ENCODE peak calls at places on chromosome 17, in seven cellular contexts. P is endothelial cell of umbilical vein, B is body of pancreas, Y is heart right ventricle, M is ovary, Q is right lobe of liver, C is lower lobe of right lung. H is an unnamed sample. For H3K36me3, the result is how much of the 10 kb centered on the place peaks cover.

GRCh38 chr17:50953831-50954601 is 87.9 kb upstream of the TOB1 start:
- DNase-seq in Q (no peak), B (peak), C (peak), Y (peak), M (no peak), P (peak), H (peak)

GRCh38 chr17:2102931-2103398 is 48.1 kb downstream of the HIC1 start:
- DNase-seq in P (no peak), Q (no peak), B (no peak), M (no peak), Y (no peak), C (no peak), H (no peak)

GRCh38 chr17:80959330-80960036 is 32.2 kb upstream of the CHMP6 start:
- DNase-seq in M (peak), C (peak), B (peak), Q (peak), P (no peak), Y (peak), H (peak)

GRCh38 chr17:30208214-30208613 is 27.3 kb downstream of the SLC6A4 start:
- DNase-seq in B (no peak), P (no peak), M (no peak), Y (no peak), C (no peak), Q (no peak), H (no peak)

GRCh38 chr17:80584171-80584905 is 39.7 kb downstream of the RPTOR start:
- DNase-seq in Y (no peak), P (no peak), Q (no peak), M (no peak), B (no peak), C (no peak), H (no peak)

GRCh38 chr17:69492410-69493071 is 78.0 kb downstream of the MAP2K6 start:
- DNase-seq in Y (no peak), C (no peak), M (no peak), P (no peak), Q (no peak), B (no peak), H (peak)

GRCh38 chr17:49951362-49952080 is 17.5 kb upstream of the DLX4 start:
- DNase-seq in M (peak), B (no peak), C (no peak), Q (no peak), P (peak), Y (no peak), H (peak)

GRCh38 chr17:6755281-6755680 is 565 bp upstream of the XAF1 start:
- DNase-seq in Q (no peak), C (no peak), M (peak), B (peak), P (no peak), Y (peak), H (no peak)

GRCh38 chr17:82876602-82877391 is 37.0 kb upstream of the ZNF750 start:
- DNase-seq in M (peak), P (peak), Y (peak), Q (peak), B (peak), C (peak), H (peak)

GRCh38 chr17:54899721-54900456 is 763 bp upstream of the TOM1L1 start:
- DNase-seq in B (peak), Y (no peak), P (no peak), M (no peak), C (no peak), Q (no peak), H (peak)

GRCh38 chr17:79160980-79161621 is 86.5 kb downstream of the ENGASE start:
- DNase-seq in Q (no peak), Y (no peak), B (no peak), P (peak), C (no peak), M (no peak), H (no peak)

GRCh38 chr17:16406742-16407674 is 8.4 kb upstream of the TRPV2 start:
- DNase-seq in Q (peak), Y (peak), B (no peak), M (peak), C (peak), P (no peak), H (peak)

GRCh38 chr17:40107266-40107980 is 7.0 kb upstream of the NR1D1 start:
- DNase-seq in Q (peak), C (no peak), P (no peak), M (peak), B (peak), Y (no peak), H (peak)

GRCh38 chr17:27513849-27514248 is 57.6 kb downstream of the KSR1 start:
- DNase-seq in M (no peak), B (no peak), Y (no peak), Q (no peak), P (no peak), C (no peak), H (no peak)

GRCh38 chr17:6981426-6981825 is 14.4 kb upstream of the ALOX12 start:
- DNase-seq in M (no peak), C (no peak), P (no peak), Q (no peak), B (no peak), Y (no peak), H (no peak)

GRCh38 chr17:79364695-79365094 is 246.2 kb downstream of the RBFOX3 start:
- DNase-seq in C (no peak), Y (no peak), P (no peak), B (no peak), M (no peak), Q (no peak), H (no peak)

DNA sequence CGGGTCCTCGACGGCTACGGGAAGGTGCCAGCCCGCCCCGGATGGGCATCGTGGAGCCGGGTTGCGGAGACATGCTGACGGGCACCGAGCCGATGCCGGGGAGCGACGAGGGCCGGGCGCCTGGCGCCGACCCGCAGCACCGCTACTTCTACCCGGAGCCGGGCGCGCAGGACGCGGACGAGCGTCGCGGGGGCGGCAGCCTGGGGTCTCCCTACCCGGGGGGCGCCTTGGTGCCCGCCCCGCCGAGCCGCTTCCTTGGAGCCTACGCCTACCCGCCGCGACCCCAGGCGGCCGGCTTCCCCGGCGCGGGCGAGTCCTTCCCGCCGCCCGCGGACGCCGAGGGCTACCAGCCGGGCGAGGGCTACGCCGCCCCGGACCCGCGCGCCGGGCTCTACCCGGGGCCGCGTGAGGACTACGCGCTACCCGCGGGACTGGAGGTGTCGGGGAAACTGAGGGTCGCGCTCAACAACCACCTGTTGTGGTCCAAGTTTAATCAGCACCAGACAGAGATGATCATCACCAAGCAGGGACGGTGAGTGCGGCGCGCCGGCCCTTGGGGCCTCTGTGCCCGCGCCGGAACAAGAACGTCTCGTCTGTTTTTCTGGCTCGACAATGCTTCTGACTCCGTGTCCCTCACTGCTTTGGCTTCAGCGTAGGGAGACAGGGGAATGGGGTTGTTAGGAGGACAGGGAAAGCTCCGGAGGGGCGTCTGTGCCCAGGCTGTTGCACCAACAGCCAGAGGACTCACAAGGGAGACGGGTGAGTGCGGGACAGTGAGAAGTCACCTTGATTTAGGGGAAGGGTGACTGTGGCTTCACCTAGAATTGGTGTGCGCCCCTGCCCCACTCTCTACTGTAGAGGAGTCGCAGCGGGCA is 615 bp downstream of the TBX21 start:
- DNase-seq in Y (no peak), Q (no peak), C (no peak), P (no peak), B (no peak), M (peak), H (peak)
- H3K4me3 ChIP-seq in Y (peak), Q (peak), C (peak), P (peak), B (no peak), M (peak), H (peak)

GRCh38 chr17:35809855-35810461 is 674 bp downstream of the TAF15 start:
- DNase-seq in M (no peak), Y (no peak), B (no peak), P (peak), C (no peak), Q (no peak), H (no peak)

GRCh38 chr17:35808240-35808961 is 883 bp upstream of the TAF15 start:
- DNase-seq in M (no peak), P (no peak), C (no peak), Q (no peak), B (no peak), Y (no peak), H (no peak)

GRCh38 chr17:35808962-35809854 is at the start of gene TAF15:
- DNase-seq in Y (peak), C (peak), M (peak), P (peak), B (peak), Q (peak), H (peak)

GRCh38 chr17:35812456-35812855 is 3.2 kb downstream of the TAF15 start:
- DNase-seq in M (no peak), Q (no peak), Y (no peak), C (no peak), B (no peak), P (no peak), H (no peak)

DNA sequence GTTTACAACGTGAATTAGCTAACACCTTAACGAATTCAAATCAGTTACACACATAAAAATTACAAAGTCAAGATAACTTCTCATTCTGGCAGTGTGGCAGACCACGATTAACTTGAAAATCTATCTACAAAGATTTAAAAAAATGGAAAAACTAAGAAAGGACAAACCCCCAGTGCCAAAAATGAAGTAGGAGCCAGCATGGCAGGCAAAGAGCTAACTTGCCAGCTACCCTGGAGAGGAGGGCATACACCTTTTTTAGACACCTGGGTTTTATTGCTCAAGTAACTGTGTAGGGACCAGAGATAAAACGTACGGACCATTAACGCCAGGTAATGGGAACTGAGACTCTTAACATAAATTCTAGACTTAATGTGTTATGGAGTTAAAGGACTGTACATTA is 2.5 kb downstream of the TAF15 start:
- DNase-seq in Y (no peak), M (no peak), B (no peak), Q (no peak), C (no peak), P (no peak), H (no peak)
- H3K36me3 ChIP-seq in Y (under half), M (under half), B (under half), Q (under half), C (under half), P (under half), H (under half)

DNA sequence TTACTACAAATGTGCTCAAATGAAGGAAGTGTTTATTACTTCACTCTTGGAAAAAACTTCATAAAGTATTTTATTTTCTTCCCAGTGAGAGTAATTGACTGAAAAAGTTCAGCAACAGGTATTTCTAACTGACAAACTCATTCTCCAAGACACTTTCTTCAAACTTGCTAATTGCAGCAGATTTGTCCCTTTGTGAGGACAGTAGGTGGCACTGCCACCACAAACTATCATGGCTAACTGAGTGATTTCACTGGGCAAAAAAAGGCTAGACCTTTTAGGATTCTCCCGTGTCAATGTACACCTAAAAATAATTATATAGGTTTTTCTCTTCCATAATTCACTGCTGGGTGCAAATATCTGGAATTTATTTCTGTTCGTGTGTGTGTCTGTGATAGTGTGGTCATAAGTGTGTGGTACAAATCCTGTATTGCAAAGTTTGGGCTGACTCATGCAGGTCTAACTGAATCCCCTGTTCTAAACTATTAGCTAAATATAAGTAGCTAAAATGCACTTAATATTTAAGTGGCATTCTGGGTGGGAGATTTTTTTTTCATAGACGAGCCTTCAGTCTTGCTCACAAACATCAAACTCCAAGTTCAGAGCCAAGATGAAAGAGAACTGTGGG is 3.9 kb downstream of the HS3ST3A1 start:
- DNase-seq in B (peak), P (peak), Y (no peak), Q (no peak), M (no peak), C (no peak), H (peak)
- H3K4me3 ChIP-seq in B (no peak), P (no peak), Y (no peak), Q (no peak), M (no peak), C (no peak), H (no peak)

DNA sequence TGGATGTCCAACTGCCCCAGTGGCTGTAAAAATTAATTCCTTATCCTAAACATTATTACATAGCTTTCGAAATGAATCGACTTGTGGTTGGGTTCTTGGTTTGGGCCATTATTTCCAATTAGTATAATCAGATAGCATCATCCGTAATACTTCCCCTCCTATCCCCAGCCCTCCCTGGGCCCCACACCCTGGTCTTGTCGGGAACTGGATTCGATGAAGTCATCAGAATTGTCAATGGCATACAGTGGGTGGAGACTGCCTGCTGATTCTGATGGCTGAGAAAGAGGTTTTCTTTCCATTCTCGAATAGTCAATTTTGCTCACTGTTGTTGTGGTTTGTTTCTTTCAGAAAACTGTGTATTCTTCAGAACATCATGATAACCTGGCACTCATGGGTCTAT is 395.1 kb downstream of the SEC14L1 start:
- DNase-seq in Y (no peak), Q (no peak), M (no peak), P (no peak), B (no peak), C (no peak), H (no peak)
- H3K36me3 ChIP-seq in Y (under half), Q (under half), M (under half), P (under half), B (under half), C (under half), H (under half)

H was measured in H7.